ENCODE peak calls at places on chromosomes 4 and X, in ten cellular contexts. One of them, this sample, is unnamed.

GRCh38 chrX:46260502-46260901 is 284.7 kb downstream of the ZNF674 start:
- DNase-seq in psoas muscle: no peak
- DNase-seq in adrenal gland: no peak
- DNase-seq in lower lobe of right lung: no peak
- DNase-seq in esophagus squamous epithelium: no peak
- DNase-seq in cardiac muscle cell: no peak
- DNase-seq in Panc1: no peak
- DNase-seq in tibial artery: no peak
- DNase-seq in K562: no peak
- DNase-seq in endothelial cell of umbilical vein: no peak
- DNase-seq in this sample: no peak

GRCh38 chr4:98448923-98449322 is 187.7 kb downstream of the RAP1GDS1 start:
- DNase-seq in endothelial cell of umbilical vein: no peak
- DNase-seq in cardiac muscle cell: peak
- DNase-seq in adrenal gland: no peak
- DNase-seq in esophagus squamous epithelium: no peak
- DNase-seq in K562: no peak
- DNase-seq in tibial artery: no peak
- DNase-seq in Panc1: no peak
- DNase-seq in psoas muscle: no peak
- DNase-seq in lower lobe of right lung: no peak
- DNase-seq in this sample: no peak

GRCh38 chr4:7017446-7018048 is 25.6 kb upstream of the TADA2B start:
- DNase-seq in cardiac muscle cell: no peak
- DNase-seq in tibial artery: no peak
- DNase-seq in adrenal gland: no peak
- DNase-seq in psoas muscle: no peak
- DNase-seq in esophagus squamous epithelium: no peak
- DNase-seq in K562: no peak
- DNase-seq in lower lobe of right lung: no peak
- DNase-seq in endothelial cell of umbilical vein: no peak
- DNase-seq in Panc1: no peak
- DNase-seq in this sample: no peak

GRCh38 chr4:37978509-37978908 is 18.3 kb downstream of the PTTG2 start:
- DNase-seq in esophagus squamous epithelium: no peak
- DNase-seq in lower lobe of right lung: no peak
- DNase-seq in cardiac muscle cell: no peak
- DNase-seq in Panc1: no peak
- DNase-seq in tibial artery: no peak
- DNase-seq in psoas muscle: no peak
- DNase-seq in adrenal gland: no peak
- DNase-seq in endothelial cell of umbilical vein: no peak
- DNase-seq in K562: no peak
- DNase-seq in this sample: no peak

GRCh38 chrX:109793191-109793590 is 60.1 kb upstream of the ACSL4 start:
- DNase-seq in lower lobe of right lung: no peak
- DNase-seq in cardiac muscle cell: no peak
- DNase-seq in Panc1: no peak
- DNase-seq in endothelial cell of umbilical vein: no peak
- DNase-seq in adrenal gland: no peak
- DNase-seq in K562: no peak
- DNase-seq in tibial artery: no peak
- DNase-seq in esophagus squamous epithelium: no peak
- DNase-seq in psoas muscle: no peak
- DNase-seq in this sample: no peak

GRCh38 chrX:101415180-101416130 is 7.4 kb downstream of the HNRNPH2 start:
- DNase-seq in cardiac muscle cell: peak
- DNase-seq in lower lobe of right lung: no peak
- DNase-seq in esophagus squamous epithelium: no peak
- DNase-seq in endothelial cell of umbilical vein: peak
- DNase-seq in psoas muscle: no peak
- DNase-seq in Panc1: peak
- DNase-seq in tibial artery: no peak
- DNase-seq in adrenal gland: peak
- DNase-seq in K562: peak
- DNase-seq in this sample: peak

GRCh38 chr4:136219592-136220125 is 1312.6 kb downstream of the PCDH18 start:
- DNase-seq in esophagus squamous epithelium: no peak
- DNase-seq in K562: no peak
- DNase-seq in lower lobe of right lung: no peak
- DNase-seq in tibial artery: no peak
- DNase-seq in endothelial cell of umbilical vein: no peak
- DNase-seq in Panc1: no peak
- DNase-seq in cardiac muscle cell: no peak
- DNase-seq in psoas muscle: no peak
- DNase-seq in adrenal gland: no peak
- DNase-seq in this sample: no peak

GRCh38 chr4:2828758-2829181 is 14.9 kb upstream of the ADD1 start:
- DNase-seq in esophagus squamous epithelium: no peak
- DNase-seq in lower lobe of right lung: no peak
- DNase-seq in Panc1: no peak
- DNase-seq in adrenal gland: no peak
- DNase-seq in cardiac muscle cell: no peak
- DNase-seq in tibial artery: peak
- DNase-seq in endothelial cell of umbilical vein: no peak
- DNase-seq in K562: no peak
- DNase-seq in psoas muscle: no peak
- DNase-seq in this sample: no peak

GRCh38 chrX:1493317-1493856 is 40.7 kb upstream of the ASMTL start:
- DNase-seq in lower lobe of right lung: no peak
- DNase-seq in cardiac muscle cell: no peak
- DNase-seq in tibial artery: no peak
- DNase-seq in esophagus squamous epithelium: no peak
- DNase-seq in K562: no peak
- DNase-seq in psoas muscle: no peak
- DNase-seq in Panc1: no peak
- DNase-seq in endothelial cell of umbilical vein: no peak
- DNase-seq in adrenal gland: no peak
- DNase-seq in this sample: no peak

GRCh38 chrX:1496076-1496475 is 40.9 kb downstream of the P2RY8 start:
- DNase-seq in K562: no peak
- DNase-seq in psoas muscle: no peak
- DNase-seq in endothelial cell of umbilical vein: no peak
- DNase-seq in esophagus squamous epithelium: no peak
- DNase-seq in adrenal gland: no peak
- DNase-seq in cardiac muscle cell: no peak
- DNase-seq in Panc1: no peak
- DNase-seq in tibial artery: no peak
- DNase-seq in lower lobe of right lung: no peak
- DNase-seq in this sample: no peak

GRCh38 chrX:1493877-1494510 is 41.3 kb upstream of the ASMTL start:
- DNase-seq in K562: no peak
- DNase-seq in lower lobe of right lung: no peak
- DNase-seq in endothelial cell of umbilical vein: no peak
- DNase-seq in tibial artery: no peak
- DNase-seq in cardiac muscle cell: no peak
- DNase-seq in Panc1: no peak
- DNase-seq in esophagus squamous epithelium: no peak
- DNase-seq in psoas muscle: no peak
- DNase-seq in adrenal gland: peak
- DNase-seq in this sample: peak

GRCh38 chrX:1491851-1492349 is 39.2 kb upstream of the ASMTL start:
- DNase-seq in cardiac muscle cell: peak
- DNase-seq in lower lobe of right lung: no peak
- DNase-seq in psoas muscle: no peak
- DNase-seq in Panc1: no peak
- DNase-seq in tibial artery: no peak
- DNase-seq in esophagus squamous epithelium: no peak
- DNase-seq in adrenal gland: peak
- DNase-seq in K562: peak
- DNase-seq in endothelial cell of umbilical vein: no peak
- DNase-seq in this sample: peak

DNA sequence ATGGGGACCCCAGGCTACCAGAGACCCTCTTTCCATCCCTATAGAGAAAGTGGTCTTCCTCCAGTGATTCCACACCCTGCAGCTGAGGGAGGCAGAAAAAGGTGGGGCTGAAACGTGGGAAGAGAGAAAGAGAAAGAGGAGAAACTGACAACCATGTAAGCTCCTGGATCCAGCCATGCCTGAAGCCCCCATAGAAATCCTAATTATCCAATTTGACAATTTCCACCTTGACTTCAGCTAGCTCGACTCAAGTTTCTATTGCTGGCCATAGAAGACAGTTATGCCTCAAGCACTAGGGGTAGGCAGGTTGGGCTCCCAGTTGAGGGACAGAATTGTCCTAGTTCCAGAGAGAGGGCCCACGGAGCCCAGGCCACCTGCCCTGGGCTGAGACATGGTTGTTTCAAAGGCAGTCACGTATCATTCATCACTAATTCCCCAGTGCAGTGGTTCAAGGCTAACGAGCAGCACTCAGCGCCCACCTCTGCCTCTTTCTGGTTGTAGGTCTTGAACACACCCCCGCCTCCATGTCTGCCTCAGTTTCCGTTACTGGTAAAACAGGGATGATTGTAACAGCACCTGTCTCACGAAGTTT is 39.8 kb upstream of the ASMTL start:
- DNase-seq in psoas muscle: no peak
- DNase-seq in adrenal gland: no peak
- DNase-seq in K562: no peak
- DNase-seq in endothelial cell of umbilical vein: no peak
- DNase-seq in tibial artery: no peak
- DNase-seq in Panc1: no peak
- DNase-seq in cardiac muscle cell: no peak
- DNase-seq in lower lobe of right lung: no peak
- DNase-seq in esophagus squamous epithelium: no peak
- DNase-seq in this sample: no peak
- H3K27ac ChIP-seq in psoas muscle: no peak
- H3K27ac ChIP-seq in adrenal gland: no peak
- H3K27ac ChIP-seq in K562: no peak
- H3K27ac ChIP-seq in endothelial cell of umbilical vein: no peak
- H3K27ac ChIP-seq in tibial artery: no peak
- H3K27ac ChIP-seq in Panc1: no peak
- H3K27ac ChIP-seq in cardiac muscle cell: no peak
- H3K27ac ChIP-seq in lower lobe of right lung: no peak
- H3K27ac ChIP-seq in esophagus squamous epithelium: no peak
- H3K27ac ChIP-seq in this sample: no peak

DNA sequence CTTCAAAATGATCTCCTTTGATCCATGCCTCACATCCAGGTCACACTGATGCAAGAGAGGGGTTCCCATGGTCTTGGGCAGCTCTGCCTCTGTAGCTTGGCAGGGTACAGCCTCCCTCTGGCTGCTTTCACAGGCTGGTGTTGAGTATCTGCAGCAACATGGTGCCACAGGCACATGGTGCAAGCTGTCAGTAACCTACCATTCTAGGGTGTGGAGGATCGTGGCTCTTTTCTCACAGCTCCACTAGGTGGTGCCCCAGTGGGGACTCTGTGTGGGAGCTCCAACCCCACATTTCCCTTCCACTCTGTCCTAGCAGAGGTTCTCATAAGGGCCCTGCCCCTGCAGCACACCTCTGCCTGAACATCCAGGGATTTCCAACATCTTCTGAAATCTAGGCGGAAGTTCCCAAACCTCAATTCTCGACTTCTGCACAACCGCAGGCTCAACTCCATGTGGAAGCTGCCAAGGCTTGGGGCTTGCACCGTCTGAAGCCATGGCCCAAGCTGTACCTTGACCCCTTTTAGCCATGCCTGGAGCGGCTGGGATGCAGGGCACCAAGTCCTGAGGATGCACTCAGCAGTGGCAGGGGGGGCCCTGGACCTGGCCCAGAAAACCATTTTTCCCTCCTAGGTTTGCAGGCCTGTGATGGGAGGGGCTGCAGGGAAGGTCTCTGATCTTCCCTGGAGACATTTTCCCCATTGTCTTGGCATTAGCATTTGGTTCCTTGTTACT is 137.8 kb upstream of the NUDT6 start:
- DNase-seq in endothelial cell of umbilical vein: no peak
- DNase-seq in psoas muscle: no peak
- DNase-seq in K562: peak
- DNase-seq in esophagus squamous epithelium: no peak
- DNase-seq in adrenal gland: no peak
- DNase-seq in lower lobe of right lung: no peak
- DNase-seq in Panc1: no peak
- DNase-seq in cardiac muscle cell: no peak
- DNase-seq in tibial artery: no peak
- DNase-seq in this sample: peak
- TF ChIP-seq CTCF in endothelial cell of umbilical vein: no peak
- TF ChIP-seq CTCF in psoas muscle: no peak
- TF ChIP-seq CTCF in K562: no peak
- TF ChIP-seq CTCF in esophagus squamous epithelium: no peak
- TF ChIP-seq CTCF in adrenal gland: no peak
- TF ChIP-seq CTCF in lower lobe of right lung: no peak
- TF ChIP-seq CTCF in Panc1: peak
- TF ChIP-seq CTCF in cardiac muscle cell: no peak
- TF ChIP-seq CTCF in tibial artery: no peak
- TF ChIP-seq CTCF in this sample: peak

GRCh38 chr4:68904786-68905185 is 46.8 kb downstream of the UGT2A3 start:
- DNase-seq in psoas muscle: no peak
- DNase-seq in Panc1: no peak
- DNase-seq in esophagus squamous epithelium: no peak
- DNase-seq in lower lobe of right lung: no peak
- DNase-seq in endothelial cell of umbilical vein: no peak
- DNase-seq in cardiac muscle cell: no peak
- DNase-seq in tibial artery: no peak
- DNase-seq in K562: peak
- DNase-seq in adrenal gland: no peak
- DNase-seq in this sample: peak

GRCh38 chr4:68907788-68908700 is 43.6 kb downstream of the UGT2A3 start:
- DNase-seq in lower lobe of right lung: no peak
- DNase-seq in Panc1: no peak
- DNase-seq in tibial artery: no peak
- DNase-seq in psoas muscle: no peak
- DNase-seq in K562: no peak
- DNase-seq in adrenal gland: no peak
- DNase-seq in esophagus squamous epithelium: no peak
- DNase-seq in endothelial cell of umbilical vein: no peak
- DNase-seq in cardiac muscle cell: no peak
- DNase-seq in this sample: no peak

GRCh38 chr4:68907230-68907629 is 44.4 kb downstream of the UGT2A3 start:
- DNase-seq in lower lobe of right lung: no peak
- DNase-seq in K562: no peak
- DNase-seq in endothelial cell of umbilical vein: no peak
- DNase-seq in cardiac muscle cell: no peak
- DNase-seq in Panc1: no peak
- DNase-seq in tibial artery: no peak
- DNase-seq in esophagus squamous epithelium: no peak
- DNase-seq in psoas muscle: no peak
- DNase-seq in adrenal gland: no peak
- DNase-seq in this sample: no peak

GRCh38 chr4:68906238-68907137 is 45.1 kb downstream of the UGT2A3 start:
- DNase-seq in tibial artery: no peak
- DNase-seq in esophagus squamous epithelium: no peak
- DNase-seq in cardiac muscle cell: no peak
- DNase-seq in adrenal gland: no peak
- DNase-seq in lower lobe of right lung: no peak
- DNase-seq in psoas muscle: no peak
- DNase-seq in endothelial cell of umbilical vein: no peak
- DNase-seq in Panc1: no peak
- DNase-seq in K562: no peak
- DNase-seq in this sample: peak

GRCh38 chr4:68905598-68906237 is 45.9 kb downstream of the UGT2A3 start:
- DNase-seq in adrenal gland: no peak
- DNase-seq in tibial artery: no peak
- DNase-seq in K562: no peak
- DNase-seq in cardiac muscle cell: no peak
- DNase-seq in esophagus squamous epithelium: no peak
- DNase-seq in psoas muscle: no peak
- DNase-seq in endothelial cell of umbilical vein: no peak
- DNase-seq in lower lobe of right lung: no peak
- DNase-seq in Panc1: no peak
- DNase-seq in this sample: peak
- H3K4me3 ChIP-seq in adrenal gland: no peak
- H3K4me3 ChIP-seq in tibial artery: peak
- H3K4me3 ChIP-seq in K562: no peak
- H3K4me3 ChIP-seq in cardiac muscle cell: no peak
- H3K4me3 ChIP-seq in esophagus squamous epithelium: peak
- H3K4me3 ChIP-seq in psoas muscle: no peak
- H3K4me3 ChIP-seq in endothelial cell of umbilical vein: no peak
- H3K4me3 ChIP-seq in lower lobe of right lung: peak
- H3K4me3 ChIP-seq in Panc1: peak
- H3K4me3 ChIP-seq in this sample: no peak

GRCh38 chr4:34181311-34181808 is 2063.0 kb downstream of the ARAP2 start:
- DNase-seq in endothelial cell of umbilical vein: peak
- DNase-seq in lower lobe of right lung: no peak
- DNase-seq in esophagus squamous epithelium: no peak
- DNase-seq in adrenal gland: no peak
- DNase-seq in tibial artery: no peak
- DNase-seq in Panc1: no peak
- DNase-seq in cardiac muscle cell: peak
- DNase-seq in K562: no peak
- DNase-seq in psoas muscle: no peak
- DNase-seq in this sample: no peak
- H3K27ac ChIP-seq in endothelial cell of umbilical vein: no peak
- H3K27ac ChIP-seq in lower lobe of right lung: no peak
- H3K27ac ChIP-seq in esophagus squamous epithelium: no peak
- H3K27ac ChIP-seq in adrenal gland: no peak
- H3K27ac ChIP-seq in tibial artery: no peak
- H3K27ac ChIP-seq in Panc1: no peak
- H3K27ac ChIP-seq in cardiac muscle cell: no peak
- H3K27ac ChIP-seq in K562: no peak
- H3K27ac ChIP-seq in psoas muscle: no peak
- H3K27ac ChIP-seq in this sample: no peak

This sample was measured in endodermal cell.